ENCODE peak calls at places on chromosomes 11 and 22, in ten cellular contexts. X is Caco-2; N is HCT116; Y is CD8-positive, alpha-beta T cell; S is heart left ventricle; Z is gastrocnemius medialis; F is kidney; K is hepatocyte; Q is tibial artery; U is suprapubic skin. H is an unnamed sample. For H3K4me1, the result is how much of the 10 kb centered on the place peaks cover.

GRCh38 chr11:69213315-69213714 is 57.6 kb downstream of the SMIM38 start:
- DNase-seq in X (no peak), N (no peak), Y (no peak), S (no peak), Z (no peak), F (no peak), K (no peak), Q (peak), U (no peak), H (no peak)

GRCh38 chr11:126361400-126361799 is 5.9 kb downstream of the ST3GAL4 start:
- DNase-seq in X (no peak), N (no peak), Y (no peak), S (no peak), Z (no peak), F (no peak), K (no peak), Q (peak), U (peak), H (no peak)

GRCh38 chr22:20429254-20430100 is 8.1 kb downstream of the SCARF2 start:
- DNase-seq in X (peak), N (no peak), Y (peak), S (peak), Z (no peak), F (peak), K (peak), Q (peak), U (peak), H (no peak)

GRCh38 chr11:35639591-35640179 is 21.4 kb downstream of the FJX1 start:
- DNase-seq in X (peak), N (no peak), Y (no peak), S (no peak), Z (no peak), F (no peak), K (no peak), Q (no peak), U (no peak), H (no peak)

GRCh38 chr11:134901955-134902707 is 490.1 kb upstream of the B3GAT1 start:
- DNase-seq in X (no peak), N (no peak), Y (no peak), S (no peak), Z (no peak), F (no peak), K (no peak), Q (no peak), U (no peak), H (no peak)

GRCh38 chr11:85791326-85791990 is 19.5 kb downstream of the SYTL2 start:
- DNase-seq in X (peak), N (no peak), Y (no peak), S (no peak), Z (no peak), F (no peak), K (peak), Q (no peak), U (no peak), H (no peak)

GRCh38 chr11:105719073-105719846 is 109.4 kb downstream of the GRIA4 start:
- DNase-seq in X (peak), N (peak), Y (no peak), S (no peak), Z (no peak), F (no peak), K (peak), Q (no peak), U (no peak), H (no peak)

GRCh38 chr11:4539603-4540219 is 5.3 kb upstream of the OR52M1 start:
- DNase-seq in X (peak), N (no peak), Y (peak), S (no peak), Z (no peak), F (no peak), K (peak), Q (no peak), U (no peak), H (peak)

GRCh38 chr11:113119074-113119473 is 157.9 kb downstream of the NCAM1 start:
- DNase-seq in X (no peak), N (no peak), Y (no peak), S (no peak), Z (no peak), F (no peak), K (no peak), Q (no peak), U (no peak), H (peak)

GRCh38 chr22:32590556-32590955 is 115.9 kb downstream of the FBXO7 start:
- DNase-seq in X (no peak), N (no peak), Y (no peak), S (no peak), Z (no peak), F (no peak), K (no peak), Q (no peak), U (no peak), H (no peak)

GRCh38 chr22:19061471-19062138 is 60.6 kb downstream of the DGCR2 start:
- DNase-seq in X (no peak), N (no peak), Y (no peak), S (no peak), Z (no peak), F (no peak), K (no peak), Q (no peak), U (peak), H (no peak)

GRCh38 chr22:27591060-27591459 is 210.5 kb downstream of the MN1 start:
- DNase-seq in X (no peak), N (no peak), Y (no peak), S (no peak), Z (no peak), F (no peak), K (no peak), Q (no peak), U (no peak), H (no peak)

GRCh38 chr11:73429121-73429740 is 53.0 kb downstream of the RELT start:
- DNase-seq in X (no peak), N (no peak), Y (no peak), S (no peak), Z (no peak), F (no peak), K (no peak), Q (no peak), U (no peak), H (no peak)

GRCh38 chr11:69423611-69424385 is 57.7 kb upstream of the LINC01488 start:
- DNase-seq in X (no peak), N (no peak), Y (no peak), S (no peak), Z (no peak), F (peak), K (no peak), Q (no peak), U (no peak), H (no peak)

GRCh38 chr11:117444256-117445096 is 116.8 kb downstream of the CEP164 start:
- DNase-seq in X (no peak), N (no peak), Y (no peak), S (no peak), Z (no peak), F (peak), K (no peak), Q (peak), U (no peak), H (peak)

GRCh38 chr11:35511666-35512065 is 13.8 kb downstream of the PAMR1 start:
- DNase-seq in X (no peak), N (no peak), Y (no peak), S (no peak), Z (no peak), F (no peak), K (no peak), Q (no peak), U (no peak), H (no peak)

GRCh38 chr11:115290479-115291390 is 213.5 kb downstream of the CADM1 start:
- DNase-seq in X (no peak), N (no peak), Y (no peak), S (no peak), Z (no peak), F (no peak), K (no peak), Q (no peak), U (no peak), H (peak)

GRCh38 chr11:4076774-4077173 is 17.8 kb upstream of the RRM1 start:
- DNase-seq in X (no peak), N (no peak), Y (no peak), S (no peak), Z (no peak), F (no peak), K (no peak), Q (no peak), U (no peak), H (no peak)

GRCh38 chr22:29336751-29337490 is 21.4 kb upstream of the RASL10A start:
- DNase-seq in X (no peak), N (no peak), Y (no peak), S (no peak), Z (peak), F (no peak), K (no peak), Q (no peak), U (no peak), H (no peak)

GRCh38 chr11:65402790-65403189 is 16.4 kb downstream of the FRMD8 start:
- DNase-seq in X (no peak), N (no peak), Y (no peak), S (no peak), Z (no peak), F (no peak), K (no peak), Q (no peak), U (no peak), H (no peak)

GRCh38 chr11:28447226-28447625 is 339.0 kb downstream of the METTL15 start:
- DNase-seq in X (no peak), N (no peak), Y (no peak), S (no peak), Z (no peak), F (no peak), K (no peak), Q (no peak), U (no peak), H (no peak)

GRCh38 chr22:21968452-21969129 is 14.0 kb downstream of the TOP3B start:
- DNase-seq in X (no peak), N (no peak), Y (no peak), S (no peak), Z (no peak), F (no peak), K (no peak), Q (no peak), U (no peak), H (no peak)

GRCh38 chr22:24165673-24166072 is 15.6 kb upstream of the SUSD2 start:
- DNase-seq in X (no peak), N (no peak), Y (no peak), S (no peak), Z (no peak), F (no peak), K (no peak), Q (no peak), U (no peak), H (no peak)

GRCh38 chr11:107140988-107141387 is 122.7 kb upstream of the GUCY1A2 start:
- DNase-seq in X (no peak), N (no peak), Y (no peak), S (no peak), Z (no peak), F (no peak), K (no peak), Q (no peak), U (no peak), H (no peak)

GRCh38 chr11:132147464-132147863 is 777.0 kb downstream of the NTM start:
- DNase-seq in X (no peak), N (no peak), Y (no peak), S (no peak), Z (no peak), F (no peak), K (no peak), Q (no peak), U (no peak), H (no peak)

GRCh38 chr11:64245401-64245796 is 1.3 kb downstream of the PPP1R14B start:
- DNase-seq in X (no peak), N (no peak), Y (peak), S (no peak), Z (peak), F (no peak), K (no peak), Q (peak), U (no peak), H (no peak)

GRCh38 chr11:36362902-36363301 is 66.8 kb downstream of the PRR5L start:
- DNase-seq in X (no peak), N (no peak), Y (no peak), S (no peak), Z (no peak), F (no peak), K (no peak), Q (no peak), U (no peak), H (no peak)

GRCh38 chr11:122085264-122085663 is 30.8 kb downstream of the BLID start:
- DNase-seq in X (no peak), N (no peak), Y (no peak), S (no peak), Z (no peak), F (no peak), K (no peak), Q (no peak), U (no peak), H (no peak)

GRCh38 chr22:33652596-33652995 is 267.7 kb downstream of the LARGE1 start:
- DNase-seq in X (no peak), N (no peak), Y (no peak), S (no peak), Z (no peak), F (no peak), K (peak), Q (no peak), U (no peak), H (no peak)

GRCh38 chr11:34146866-34147265 is 41.4 kb downstream of the NAT10 start:
- DNase-seq in X (no peak), N (no peak), Y (no peak), S (no peak), Z (no peak), F (peak), K (no peak), Q (no peak), U (no peak), H (no peak)

GRCh38 chr22:44707752-44708151 is 5.7 kb downstream of the PRR5 start:
- DNase-seq in X (no peak), N (no peak), Y (no peak), S (no peak), Z (no peak), F (no peak), K (no peak), Q (no peak), U (no peak), H (no peak)

GRCh38 chr11:130576146-130576545 is 127.7 kb downstream of the ADAMTS15 start:
- DNase-seq in X (no peak), N (no peak), Y (no peak), S (no peak), Z (no peak), F (no peak), K (no peak), Q (no peak), U (no peak), H (no peak)

DNA sequence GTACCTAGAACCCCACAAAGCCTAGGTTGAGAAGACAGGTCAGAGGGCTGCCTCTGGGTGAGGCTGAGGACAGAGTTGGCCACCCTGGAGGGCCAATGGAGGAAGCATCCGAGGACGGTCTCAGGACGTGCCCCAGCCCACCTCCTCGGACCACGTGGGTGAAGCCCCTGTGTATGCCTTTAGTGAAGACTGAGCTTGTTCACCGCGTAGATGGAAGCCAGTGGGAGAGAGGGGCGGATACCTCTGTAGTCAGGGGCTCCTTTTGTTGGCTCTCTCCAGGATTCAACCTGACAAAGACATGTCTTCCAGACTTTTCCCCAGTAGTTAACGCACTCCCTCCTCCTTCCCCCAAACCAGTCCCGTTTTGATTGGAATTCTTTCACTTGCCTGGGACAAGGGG is 110.7 kb downstream of the ZBTB16 start:
- DNase-seq in X (no peak), N (no peak), Y (no peak), S (no peak), Z (no peak), F (no peak), K (no peak), Q (no peak), U (no peak), H (no peak)
- H3K4me1 ChIP-seq in X (under half), N (under half), Y (half or more), S (half or more), Z (half or more), F (half or more), K (half or more), Q (half or more), U (half or more), H (under half)

DNA sequence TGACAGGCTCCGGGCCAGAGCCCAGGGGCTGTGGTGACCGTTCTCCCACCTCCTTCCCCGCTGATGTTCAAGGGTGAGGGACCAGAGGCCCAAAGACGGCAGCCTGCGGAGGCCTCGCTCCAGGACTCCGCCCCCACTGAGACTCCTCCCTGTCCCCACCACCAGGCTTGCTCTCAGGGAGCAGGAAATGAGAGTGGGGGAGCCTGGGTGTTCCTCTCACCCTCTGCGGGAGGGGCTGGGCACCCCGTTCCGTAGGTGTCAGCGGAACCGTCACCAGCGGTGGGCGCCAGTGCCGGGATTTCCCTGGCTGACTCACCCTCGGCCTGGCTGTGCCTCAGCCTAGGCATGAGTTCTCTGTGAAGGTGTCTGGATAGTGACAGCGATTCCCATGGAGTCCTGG is 15.7 kb downstream of the DAGLA start:
- DNase-seq in X (no peak), N (no peak), Y (peak), S (peak), Z (peak), F (peak), K (peak), Q (peak), U (peak), H (peak)
- TF ChIP-seq CTCF in X (no peak), N (peak), Y (no peak), S (no peak), Z (no peak), F (no peak), K (no peak), Q (no peak), U (no peak), H (no peak)

DNA sequence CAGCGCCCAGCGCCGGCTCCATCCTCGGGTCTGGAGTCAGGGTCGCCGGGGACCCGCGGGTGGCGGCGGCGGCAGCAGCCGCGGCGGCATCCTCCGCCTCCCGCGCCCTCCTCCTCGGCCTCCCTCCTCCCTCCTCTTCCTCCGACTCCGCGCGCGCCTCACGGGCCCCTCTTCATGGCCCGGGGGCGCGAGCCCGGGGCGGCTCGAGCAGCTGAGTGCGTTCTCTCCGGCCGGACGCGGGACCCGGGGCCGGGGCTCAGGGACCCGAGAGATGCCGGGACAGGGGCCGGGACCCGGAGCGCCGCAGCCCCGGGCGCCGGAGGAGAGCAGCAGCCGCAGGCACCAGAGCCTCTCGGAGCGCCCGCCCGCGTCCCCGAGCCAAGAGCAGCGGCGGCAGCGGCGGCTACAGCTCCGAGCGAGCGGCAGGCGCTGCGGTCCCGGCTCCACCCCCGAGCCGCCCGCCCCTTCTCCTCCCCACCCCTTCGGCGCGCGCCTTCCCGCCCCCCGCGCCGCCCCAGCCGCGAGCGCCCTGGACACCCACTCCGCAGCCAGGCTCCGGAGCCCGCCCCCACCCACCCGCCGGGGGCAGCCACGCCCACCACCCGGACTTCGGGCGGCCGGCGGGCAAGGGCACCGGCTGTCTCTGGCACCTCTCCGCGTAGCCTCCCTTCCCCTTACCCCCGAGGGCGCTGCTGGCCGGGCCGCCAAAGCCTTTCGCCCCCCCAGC is at the start of gene CHST1:
- DNase-seq in X (no peak), N (no peak), Y (no peak), S (peak), Z (peak), F (peak), K (peak), Q (peak), U (no peak), H (peak)
- H3K4me3 ChIP-seq in X (peak), N (peak), Y (peak), S (peak), Z (peak), F (no peak), K (peak), Q (peak), U (peak), H (peak)

GRCh38 chr11:67416416-67417335 is 1.2 kb downstream of the CARNS1 start:
- DNase-seq in X (no peak), N (no peak), Y (peak), S (no peak), Z (no peak), F (no peak), K (peak), Q (peak), U (no peak), H (no peak)
- H3K4me1 ChIP-seq in X (under half), N (under half), Y (half or more), S (under half), Z (half or more), F (under half), K (under half), Q (half or more), U (half or more), H (under half)

GRCh38 chr22:17103351-17103750 is 17.8 kb downstream of the TMEM121B start:
- DNase-seq in X (no peak), N (no peak), Y (no peak), S (no peak), Z (no peak), F (no peak), K (no peak), Q (no peak), U (no peak), H (no peak)
- TF ChIP-seq CTCF in X (no peak), N (no peak), Y (no peak), S (no peak), Z (no peak), F (no peak), K (no peak), Q (no peak), U (no peak), H (no peak)

DNA sequence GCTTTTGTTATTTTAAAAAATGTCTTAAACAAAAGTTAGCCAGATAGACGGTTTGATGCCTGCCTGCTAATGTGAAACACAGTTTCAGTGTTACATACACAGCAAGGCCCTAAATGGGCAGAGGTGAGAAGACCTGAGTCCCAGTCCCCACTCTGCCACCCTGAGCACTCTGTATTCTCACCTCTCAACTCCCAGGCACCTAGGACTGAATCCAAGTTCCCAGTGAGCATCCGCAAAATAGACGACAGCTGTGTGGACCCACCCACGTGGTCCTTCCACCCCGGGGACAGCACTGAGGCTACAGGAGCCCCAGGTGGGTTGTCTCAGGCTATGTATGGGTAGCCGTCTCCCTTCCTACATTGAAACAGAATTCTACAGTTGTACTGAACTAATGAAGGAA is 111.5 kb downstream of the RPL27A start:
- DNase-seq in X (no peak), N (no peak), Y (no peak), S (no peak), Z (no peak), F (no peak), K (no peak), Q (no peak), U (peak), H (no peak)
- H3K4me3 ChIP-seq in X (peak), N (no peak), Y (no peak), S (no peak), Z (no peak), F (no peak), K (no peak), Q (no peak), U (no peak), H (no peak)

DNA sequence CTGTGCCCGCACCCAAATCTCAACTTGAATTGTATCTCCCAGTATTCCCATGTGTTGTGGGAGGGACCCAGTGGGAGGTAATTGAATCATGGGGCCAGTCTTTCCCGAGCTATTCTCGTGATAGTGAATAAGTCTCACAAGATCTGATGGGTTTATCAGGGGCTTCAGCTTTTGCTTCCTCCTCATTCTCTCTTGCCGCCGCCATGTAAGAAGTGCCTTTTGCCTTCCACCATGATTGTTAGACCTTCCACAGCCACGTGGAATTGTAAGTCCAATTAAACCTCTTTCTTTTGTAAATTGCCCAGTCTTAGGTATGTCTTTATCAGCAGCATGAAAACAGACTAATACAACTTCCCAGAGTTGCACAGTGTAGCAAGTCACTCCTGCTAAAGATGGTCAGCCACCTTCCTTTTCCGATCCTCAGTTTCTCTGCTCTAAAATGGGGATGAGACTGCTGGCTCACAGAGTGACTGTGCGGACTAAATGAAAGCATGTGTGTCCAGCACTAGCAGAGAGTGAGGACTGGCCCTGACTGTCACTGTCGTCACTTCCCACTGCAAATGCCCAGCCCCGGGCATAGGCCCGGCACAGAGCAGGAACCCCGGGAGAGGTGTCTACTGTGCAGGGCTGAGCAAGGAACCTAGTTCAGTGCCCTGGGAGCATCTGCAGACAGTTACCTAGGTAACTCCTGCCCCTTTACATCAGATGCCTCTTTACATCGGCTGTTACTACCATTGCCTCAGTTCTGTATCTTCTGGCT is 9.5 kb downstream of the TSKU start:
- DNase-seq in X (no peak), N (no peak), Y (no peak), S (no peak), Z (no peak), F (no peak), K (no peak), Q (no peak), U (peak), H (no peak)
- H3K4me1 ChIP-seq in X (under half), N (half or more), Y (under half), S (under half), Z (under half), F (under half), K (half or more), Q (under half), U (half or more), H (under half)

H was measured in BE2C.